ENCODE peak calls at places on chromosome 19, in four cellular contexts. One of them, this sample, is unnamed.

GRCh38 chr19:2575734-2576481 is 100.0 kb downstream of the GADD45B start:
- DNase-seq in thoracic aorta: peak
- DNase-seq in suprapubic skin: peak
- DNase-seq in fibroblast of the aortic adventitia: peak
- DNase-seq in this sample: no peak

GRCh38 chr19:42635233-42635539 is 40.5 kb upstream of the CEACAM8 start:
- DNase-seq in thoracic aorta: no peak
- DNase-seq in fibroblast of the aortic adventitia: no peak
- DNase-seq in suprapubic skin: no peak
- DNase-seq in this sample: no peak

GRCh38 chr19:28966737-28967401 is 246.1 kb downstream of the UQCRFS1 start:
- DNase-seq in thoracic aorta: no peak
- DNase-seq in fibroblast of the aortic adventitia: peak
- DNase-seq in suprapubic skin: no peak
- DNase-seq in this sample: no peak

GRCh38 chr19:38559428-38560401 is 58.0 kb downstream of the MAP4K1 start:
- DNase-seq in thoracic aorta: no peak
- DNase-seq in suprapubic skin: no peak
- DNase-seq in fibroblast of the aortic adventitia: no peak
- DNase-seq in this sample: no peak

GRCh38 chr19:34178276-34178614 is 5.9 kb downstream of the LSM14A start:
- DNase-seq in fibroblast of the aortic adventitia: no peak
- DNase-seq in thoracic aorta: no peak
- DNase-seq in suprapubic skin: no peak
- DNase-seq in this sample: no peak

GRCh38 chr19:3042545-3043267 is 13.6 kb upstream of the TLE2 start:
- DNase-seq in suprapubic skin: no peak
- DNase-seq in thoracic aorta: no peak
- DNase-seq in fibroblast of the aortic adventitia: no peak
- DNase-seq in this sample: no peak

GRCh38 chr19:19578241-19578640 is 40.2 kb downstream of the CILP2 start:
- DNase-seq in suprapubic skin: no peak
- DNase-seq in fibroblast of the aortic adventitia: no peak
- DNase-seq in thoracic aorta: no peak
- DNase-seq in this sample: no peak

GRCh38 chr19:49150106-49150943 is 4.9 kb downstream of the HRC start:
- DNase-seq in thoracic aorta: no peak
- DNase-seq in fibroblast of the aortic adventitia: peak
- DNase-seq in suprapubic skin: peak
- DNase-seq in this sample: peak

GRCh38 chr19:54478677-54479266 is 5.7 kb upstream of the CDC42EP5 start:
- DNase-seq in thoracic aorta: no peak
- DNase-seq in suprapubic skin: no peak
- DNase-seq in fibroblast of the aortic adventitia: peak
- DNase-seq in this sample: no peak

DNA sequence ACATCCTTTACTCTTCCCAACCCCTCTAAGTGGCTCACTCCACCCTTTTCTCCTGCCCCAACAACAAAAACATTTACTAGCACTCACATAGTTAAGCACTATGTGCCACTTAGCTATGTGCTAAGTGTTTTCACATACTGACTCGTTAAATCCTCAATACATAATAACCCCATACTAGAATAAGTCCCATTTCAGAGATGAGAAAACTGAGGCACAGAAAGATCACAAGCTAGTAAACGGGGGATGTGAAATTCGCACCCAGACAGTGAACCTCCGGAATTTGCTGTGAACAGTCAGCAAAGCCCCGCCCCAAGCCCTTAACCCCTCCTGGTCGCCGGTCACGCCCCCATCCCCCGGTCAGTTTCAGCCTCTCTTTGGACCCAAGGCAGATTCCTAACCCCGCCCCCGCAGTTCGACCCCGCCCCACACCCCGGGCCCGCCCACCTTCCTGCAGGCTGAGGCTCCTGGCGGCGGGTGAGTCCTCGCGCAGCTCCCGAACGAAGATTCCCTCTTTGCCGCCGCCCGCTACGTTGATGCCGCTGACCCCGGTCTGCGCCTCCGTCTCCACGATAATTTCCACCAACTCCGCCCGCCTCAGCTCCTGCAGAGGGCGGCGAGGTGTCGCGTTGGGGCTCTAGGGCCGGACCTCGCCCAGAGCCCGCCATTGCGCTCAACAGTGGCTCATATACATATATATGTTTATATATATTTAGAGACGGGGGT is 9.8 kb downstream of the PRX start:
- DNase-seq in suprapubic skin: peak
- DNase-seq in fibroblast of the aortic adventitia: peak
- DNase-seq in thoracic aorta: peak
- DNase-seq in this sample: peak
- TF ChIP-seq CTCF in suprapubic skin: peak
- TF ChIP-seq CTCF in fibroblast of the aortic adventitia: no peak
- TF ChIP-seq CTCF in thoracic aorta: no peak
- TF ChIP-seq CTCF in this sample: no peak

DNA sequence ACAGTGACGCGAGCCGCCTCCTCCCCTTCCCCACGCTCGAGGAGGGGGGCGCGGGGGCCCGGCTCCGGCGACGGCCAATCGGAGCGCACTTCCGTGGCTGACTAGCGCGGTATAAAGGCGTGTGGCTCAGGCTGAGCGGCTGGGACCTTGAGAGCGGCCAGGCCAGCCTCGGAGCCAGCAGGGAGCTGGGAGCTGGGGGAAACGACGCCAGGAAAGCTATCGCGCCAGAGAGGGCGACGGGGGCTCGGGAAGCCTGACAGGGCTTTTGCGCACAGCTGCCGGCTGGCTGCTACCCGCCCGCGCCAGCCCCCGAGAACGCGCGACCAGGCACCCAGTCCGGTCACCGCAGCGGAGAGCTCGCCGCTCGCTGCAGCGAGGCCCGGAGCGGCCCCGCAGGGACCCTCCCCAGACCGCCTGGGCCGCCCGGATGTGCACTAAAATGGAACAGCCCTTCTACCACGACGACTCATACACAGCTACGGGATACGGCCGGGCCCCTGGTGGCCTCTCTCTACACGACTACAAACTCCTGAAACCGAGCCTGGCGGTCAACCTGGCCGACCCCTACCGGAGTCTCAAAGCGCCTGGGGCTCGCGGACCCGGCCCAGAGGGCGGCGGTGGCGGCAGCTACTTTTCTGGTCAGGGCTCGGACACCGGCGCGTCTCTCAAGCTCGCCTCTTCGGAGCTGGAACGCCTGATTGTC is at the start of gene JUNB:
- DNase-seq in suprapubic skin: peak
- DNase-seq in fibroblast of the aortic adventitia: peak
- DNase-seq in thoracic aorta: peak
- DNase-seq in this sample: peak
- TF ChIP-seq CTCF in suprapubic skin: no peak
- TF ChIP-seq CTCF in fibroblast of the aortic adventitia: no peak
- TF ChIP-seq CTCF in thoracic aorta: peak
- TF ChIP-seq CTCF in this sample: no peak

DNA sequence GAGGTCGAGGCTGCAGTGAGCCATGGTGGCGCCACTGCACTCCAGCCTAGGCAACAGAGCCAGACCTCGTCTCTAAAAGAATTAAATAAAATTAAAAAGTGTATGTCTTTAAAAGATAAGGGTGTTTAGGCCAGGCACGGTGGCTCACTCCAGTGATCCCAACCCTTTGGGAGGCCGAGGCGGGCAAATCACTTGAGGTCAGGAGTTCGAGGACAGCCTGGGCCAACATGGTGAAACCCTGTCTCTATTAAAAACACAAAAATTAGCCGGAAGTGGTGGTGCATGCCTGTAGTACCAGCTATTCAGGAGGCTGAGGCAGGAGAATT is 7.5 kb upstream of the SDHAF1 start:
- DNase-seq in fibroblast of the aortic adventitia: no peak
- DNase-seq in thoracic aorta: no peak
- DNase-seq in suprapubic skin: no peak
- DNase-seq in this sample: no peak
- TF ChIP-seq CTCF in fibroblast of the aortic adventitia: no peak
- TF ChIP-seq CTCF in thoracic aorta: no peak
- TF ChIP-seq CTCF in suprapubic skin: no peak
- TF ChIP-seq CTCF in this sample: no peak

DNA sequence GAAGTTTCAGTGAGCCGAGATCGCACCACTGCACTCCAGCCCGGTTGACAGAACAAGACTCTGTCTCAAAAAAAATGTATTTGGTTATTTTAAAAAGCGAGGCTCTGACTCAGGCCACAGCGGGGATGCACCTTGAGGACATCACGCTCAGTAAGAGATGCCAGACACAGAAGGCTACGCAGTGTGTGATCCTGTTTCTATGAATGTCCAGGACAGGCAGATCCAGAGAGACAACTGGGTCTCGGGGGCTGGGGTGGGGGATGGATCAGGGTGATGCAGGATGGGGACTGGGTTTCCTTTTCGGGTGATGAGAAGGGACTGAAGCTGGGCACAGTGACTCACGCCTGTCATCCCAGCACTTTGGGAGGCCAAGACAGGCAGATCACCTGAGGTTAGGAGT is 5.4 kb downstream of the MED16 start:
- DNase-seq in fibroblast of the aortic adventitia: no peak
- DNase-seq in suprapubic skin: no peak
- DNase-seq in thoracic aorta: no peak
- DNase-seq in this sample: no peak
- TF ChIP-seq CTCF in fibroblast of the aortic adventitia: no peak
- TF ChIP-seq CTCF in suprapubic skin: no peak
- TF ChIP-seq CTCF in thoracic aorta: no peak
- TF ChIP-seq CTCF in this sample: no peak

GRCh38 chr19:8028951-8029491 is 23.5 kb upstream of the CCL25 start:
- DNase-seq in fibroblast of the aortic adventitia: peak
- DNase-seq in thoracic aorta: no peak
- DNase-seq in suprapubic skin: no peak
- DNase-seq in this sample: no peak
- TF ChIP-seq CTCF in fibroblast of the aortic adventitia: no peak
- TF ChIP-seq CTCF in thoracic aorta: no peak
- TF ChIP-seq CTCF in suprapubic skin: no peak
- TF ChIP-seq CTCF in this sample: no peak

GRCh38 chr19:50326101-50326664 is 3.0 kb downstream of the KCNC3 start:
- DNase-seq in thoracic aorta: no peak
- DNase-seq in suprapubic skin: no peak
- DNase-seq in fibroblast of the aortic adventitia: no peak
- DNase-seq in this sample: no peak

GRCh38 chr19:50327013-50327412 is 2.2 kb downstream of the KCNC3 start:
- DNase-seq in suprapubic skin: no peak
- DNase-seq in fibroblast of the aortic adventitia: no peak
- DNase-seq in thoracic aorta: no peak
- DNase-seq in this sample: no peak

GRCh38 chr19:50328257-50329145 is 676 bp downstream of the KCNC3 start:
- DNase-seq in thoracic aorta: no peak
- DNase-seq in fibroblast of the aortic adventitia: no peak
- DNase-seq in suprapubic skin: no peak
- DNase-seq in this sample: no peak

GRCh38 chr19:50329146-50329925 is at the start of gene KCNC3:
- DNase-seq in fibroblast of the aortic adventitia: peak
- DNase-seq in thoracic aorta: peak
- DNase-seq in suprapubic skin: peak
- DNase-seq in this sample: peak

GRCh38 chr19:50327461-50328256 is 1.5 kb downstream of the KCNC3 start:
- DNase-seq in thoracic aorta: no peak
- DNase-seq in suprapubic skin: no peak
- DNase-seq in fibroblast of the aortic adventitia: no peak
- DNase-seq in this sample: no peak
- TF ChIP-seq CTCF in thoracic aorta: no peak
- TF ChIP-seq CTCF in suprapubic skin: no peak
- TF ChIP-seq CTCF in fibroblast of the aortic adventitia: no peak
- TF ChIP-seq CTCF in this sample: no peak